ENCODE peak calls at places on chromosomes 3 and 15, in six cellular contexts. One of them, this sample, is unnamed.

GRCh38 chr15:75034615-75035014 is 11.2 kb downstream of the PPCDC start:
- DNase-seq in B cell: no peak
- DNase-seq in dorsolateral prefrontal cortex: no peak
- DNase-seq in tibial artery: no peak
- DNase-seq in CD8-positive, alpha-beta T cell: no peak
- DNase-seq in mesothelial cell of epicardium: no peak
- DNase-seq in this sample: no peak

GRCh38 chr3:94008253-94008652 is 20.1 kb downstream of the STX19 start:
- DNase-seq in B cell: no peak
- DNase-seq in tibial artery: no peak
- DNase-seq in dorsolateral prefrontal cortex: no peak
- DNase-seq in CD8-positive, alpha-beta T cell: no peak
- DNase-seq in mesothelial cell of epicardium: no peak
- DNase-seq in this sample: no peak

GRCh38 chr15:57797145-57797544 is 90.6 kb downstream of the POLR2M start:
- DNase-seq in B cell: no peak
- DNase-seq in mesothelial cell of epicardium: no peak
- DNase-seq in dorsolateral prefrontal cortex: no peak
- DNase-seq in CD8-positive, alpha-beta T cell: no peak
- DNase-seq in tibial artery: no peak
- DNase-seq in this sample: no peak

GRCh38 chr3:111845996-111846395 is 13.1 kb upstream of the PHLDB2 start:
- DNase-seq in tibial artery: no peak
- DNase-seq in dorsolateral prefrontal cortex: no peak
- DNase-seq in B cell: no peak
- DNase-seq in CD8-positive, alpha-beta T cell: no peak
- DNase-seq in mesothelial cell of epicardium: no peak
- DNase-seq in this sample: no peak

GRCh38 chr3:109191431-109191830 is 54.9 kb downstream of the C3orf85 start:
- DNase-seq in dorsolateral prefrontal cortex: no peak
- DNase-seq in CD8-positive, alpha-beta T cell: no peak
- DNase-seq in tibial artery: no peak
- DNase-seq in mesothelial cell of epicardium: no peak
- DNase-seq in B cell: no peak
- DNase-seq in this sample: no peak

GRCh38 chr3:94234177-94234788 is 171.4 kb downstream of the NSUN3 start:
- DNase-seq in dorsolateral prefrontal cortex: no peak
- DNase-seq in tibial artery: no peak
- DNase-seq in mesothelial cell of epicardium: no peak
- DNase-seq in CD8-positive, alpha-beta T cell: no peak
- DNase-seq in B cell: no peak
- DNase-seq in this sample: no peak

GRCh38 chr3:14213066-14213774 is 34.6 kb downstream of the LSM3 start:
- DNase-seq in dorsolateral prefrontal cortex: no peak
- DNase-seq in B cell: no peak
- DNase-seq in tibial artery: no peak
- DNase-seq in mesothelial cell of epicardium: no peak
- DNase-seq in CD8-positive, alpha-beta T cell: no peak
- DNase-seq in this sample: no peak

GRCh38 chr3:25751691-25752090 is 31.6 kb downstream of the NGLY1 start:
- DNase-seq in tibial artery: no peak
- DNase-seq in mesothelial cell of epicardium: no peak
- DNase-seq in CD8-positive, alpha-beta T cell: no peak
- DNase-seq in dorsolateral prefrontal cortex: no peak
- DNase-seq in B cell: no peak
- DNase-seq in this sample: no peak

GRCh38 chr15:65213241-65213640 is 2.0 kb upstream of the CILP start:
- DNase-seq in B cell: no peak
- DNase-seq in mesothelial cell of epicardium: no peak
- DNase-seq in CD8-positive, alpha-beta T cell: no peak
- DNase-seq in dorsolateral prefrontal cortex: no peak
- DNase-seq in tibial artery: peak
- DNase-seq in this sample: no peak

GRCh38 chr3:159898147-159898546 is 90.5 kb upstream of the IL12A start:
- DNase-seq in dorsolateral prefrontal cortex: no peak
- DNase-seq in mesothelial cell of epicardium: no peak
- DNase-seq in B cell: no peak
- DNase-seq in tibial artery: no peak
- DNase-seq in CD8-positive, alpha-beta T cell: no peak
- DNase-seq in this sample: no peak

GRCh38 chr3:12706504-12707253 is 42.8 kb upstream of the RAF1 start:
- DNase-seq in CD8-positive, alpha-beta T cell: peak
- DNase-seq in dorsolateral prefrontal cortex: no peak
- DNase-seq in mesothelial cell of epicardium: no peak
- DNase-seq in B cell: peak
- DNase-seq in tibial artery: peak
- DNase-seq in this sample: no peak

GRCh38 chr3:189789432-189789831 is 158.2 kb downstream of the TP63 start:
- DNase-seq in CD8-positive, alpha-beta T cell: no peak
- DNase-seq in tibial artery: no peak
- DNase-seq in dorsolateral prefrontal cortex: no peak
- DNase-seq in mesothelial cell of epicardium: no peak
- DNase-seq in B cell: no peak
- DNase-seq in this sample: no peak

GRCh38 chr3:189787622-189788021 is 156.4 kb downstream of the TP63 start:
- DNase-seq in mesothelial cell of epicardium: no peak
- DNase-seq in B cell: no peak
- DNase-seq in CD8-positive, alpha-beta T cell: no peak
- DNase-seq in tibial artery: no peak
- DNase-seq in dorsolateral prefrontal cortex: no peak
- DNase-seq in this sample: no peak

GRCh38 chr3:189787191-189787590 is 156.0 kb downstream of the TP63 start:
- DNase-seq in dorsolateral prefrontal cortex: no peak
- DNase-seq in B cell: no peak
- DNase-seq in tibial artery: no peak
- DNase-seq in mesothelial cell of epicardium: no peak
- DNase-seq in CD8-positive, alpha-beta T cell: no peak
- DNase-seq in this sample: no peak

GRCh38 chr3:189790658-189791057 is 159.5 kb downstream of the TP63 start:
- DNase-seq in dorsolateral prefrontal cortex: no peak
- DNase-seq in B cell: no peak
- DNase-seq in mesothelial cell of epicardium: no peak
- DNase-seq in tibial artery: no peak
- DNase-seq in CD8-positive, alpha-beta T cell: no peak
- DNase-seq in this sample: no peak

GRCh38 chr3:189786479-189787064 is 155.4 kb downstream of the TP63 start:
- DNase-seq in dorsolateral prefrontal cortex: no peak
- DNase-seq in mesothelial cell of epicardium: no peak
- DNase-seq in B cell: no peak
- DNase-seq in CD8-positive, alpha-beta T cell: no peak
- DNase-seq in tibial artery: no peak
- DNase-seq in this sample: no peak
- TF ChIP-seq CTCF in dorsolateral prefrontal cortex: peak
- TF ChIP-seq CTCF in mesothelial cell of epicardium: peak
- TF ChIP-seq CTCF in B cell: no peak
- TF ChIP-seq CTCF in CD8-positive, alpha-beta T cell: no peak
- TF ChIP-seq CTCF in tibial artery: no peak
- TF ChIP-seq CTCF in this sample: no peak

GRCh38 chr3:129937717-129938116 is 36.8 kb upstream of the TRH start:
- DNase-seq in mesothelial cell of epicardium: no peak
- DNase-seq in CD8-positive, alpha-beta T cell: no peak
- DNase-seq in B cell: no peak
- DNase-seq in tibial artery: no peak
- DNase-seq in dorsolateral prefrontal cortex: no peak
- DNase-seq in this sample: no peak

GRCh38 chr3:129934234-129935123 is 40.0 kb upstream of the TRH start:
- DNase-seq in CD8-positive, alpha-beta T cell: peak
- DNase-seq in tibial artery: no peak
- DNase-seq in B cell: peak
- DNase-seq in mesothelial cell of epicardium: no peak
- DNase-seq in dorsolateral prefrontal cortex: no peak
- DNase-seq in this sample: no peak

GRCh38 chr3:129940086-129940485 is 34.4 kb upstream of the TRH start:
- DNase-seq in B cell: no peak
- DNase-seq in tibial artery: no peak
- DNase-seq in mesothelial cell of epicardium: no peak
- DNase-seq in dorsolateral prefrontal cortex: no peak
- DNase-seq in CD8-positive, alpha-beta T cell: no peak
- DNase-seq in this sample: no peak

GRCh38 chr3:129936757-129937156 is 37.8 kb upstream of the TRH start:
- DNase-seq in mesothelial cell of epicardium: no peak
- DNase-seq in CD8-positive, alpha-beta T cell: peak
- DNase-seq in tibial artery: no peak
- DNase-seq in dorsolateral prefrontal cortex: no peak
- DNase-seq in B cell: no peak
- DNase-seq in this sample: no peak

DNA sequence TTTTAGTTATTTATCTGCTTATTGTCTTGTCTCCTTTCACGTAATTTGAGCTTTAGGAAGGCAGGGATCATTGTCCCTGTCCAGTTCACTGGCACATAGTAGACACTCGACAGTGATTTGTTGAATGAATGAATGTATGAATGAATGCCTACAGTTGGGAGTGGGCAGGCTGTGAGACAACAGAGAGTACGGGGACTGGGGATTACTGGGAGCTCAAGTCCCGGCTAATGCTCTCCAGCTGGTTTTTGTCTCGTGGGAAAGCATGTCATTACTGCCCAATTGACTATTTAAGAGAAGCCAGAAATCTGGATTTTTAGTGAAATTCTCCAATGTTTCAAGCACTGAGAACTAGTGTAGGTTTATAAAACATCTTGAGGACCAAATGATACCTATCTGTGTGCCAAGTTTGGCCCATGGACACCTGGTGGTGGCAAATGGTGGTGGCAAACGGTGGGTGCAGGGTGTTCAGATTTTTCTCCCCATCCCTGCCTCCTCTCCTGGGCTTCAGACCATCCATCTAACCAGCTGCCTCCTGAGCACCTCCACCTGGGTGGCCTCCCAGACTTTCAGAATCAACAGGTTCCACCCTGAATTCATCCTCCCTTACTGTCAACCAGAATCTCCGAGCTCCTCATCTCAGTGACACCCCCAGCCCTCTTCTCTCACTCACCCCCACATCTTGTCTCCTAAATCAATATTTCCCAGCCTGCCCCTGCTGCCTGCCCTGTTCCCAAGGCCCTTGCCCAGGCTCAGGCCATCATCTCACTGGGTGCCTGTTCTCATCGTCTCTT is 36.2 kb upstream of the TRH start:
- DNase-seq in CD8-positive, alpha-beta T cell: no peak
- DNase-seq in tibial artery: no peak
- DNase-seq in B cell: no peak
- DNase-seq in dorsolateral prefrontal cortex: no peak
- DNase-seq in mesothelial cell of epicardium: no peak
- DNase-seq in this sample: no peak
- TF ChIP-seq CTCF in CD8-positive, alpha-beta T cell: no peak
- TF ChIP-seq CTCF in tibial artery: no peak
- TF ChIP-seq CTCF in B cell: no peak
- TF ChIP-seq CTCF in dorsolateral prefrontal cortex: peak
- TF ChIP-seq CTCF in mesothelial cell of epicardium: peak
- TF ChIP-seq CTCF in this sample: no peak

GRCh38 chr3:56799251-56799882 is 2.4 kb downstream of the ARHGEF3 start:
- DNase-seq in CD8-positive, alpha-beta T cell: peak
- DNase-seq in dorsolateral prefrontal cortex: no peak
- DNase-seq in tibial artery: no peak
- DNase-seq in B cell: peak
- DNase-seq in mesothelial cell of epicardium: no peak
- DNase-seq in this sample: no peak
- TF ChIP-seq CTCF in CD8-positive, alpha-beta T cell: peak
- TF ChIP-seq CTCF in dorsolateral prefrontal cortex: peak
- TF ChIP-seq CTCF in tibial artery: peak
- TF ChIP-seq CTCF in B cell: peak
- TF ChIP-seq CTCF in mesothelial cell of epicardium: peak
- TF ChIP-seq CTCF in this sample: peak

DNA sequence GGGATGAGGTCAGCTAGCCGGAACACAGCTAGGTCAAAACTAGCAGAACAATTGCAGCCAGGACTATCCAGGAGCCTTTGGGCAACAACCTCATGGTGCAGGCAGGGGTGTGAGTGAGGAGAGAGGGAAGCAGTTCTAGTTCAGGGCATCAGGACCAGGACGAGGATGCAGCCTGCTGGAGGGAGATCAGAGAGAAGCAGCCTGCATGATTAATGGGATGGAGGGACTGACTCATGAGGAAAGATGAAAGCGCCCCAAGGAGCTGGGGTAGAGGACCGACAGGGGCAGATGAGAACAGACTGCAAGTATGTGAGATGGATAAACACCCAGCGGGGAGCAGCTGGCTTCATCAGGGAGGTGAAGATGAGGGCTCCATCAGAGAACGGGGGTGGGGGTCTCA is 37.9 kb upstream of the LRTM1 start:
- DNase-seq in B cell: no peak
- DNase-seq in dorsolateral prefrontal cortex: no peak
- DNase-seq in tibial artery: no peak
- DNase-seq in CD8-positive, alpha-beta T cell: no peak
- DNase-seq in mesothelial cell of epicardium: no peak
- DNase-seq in this sample: no peak
- TF ChIP-seq CTCF in B cell: no peak
- TF ChIP-seq CTCF in dorsolateral prefrontal cortex: no peak
- TF ChIP-seq CTCF in tibial artery: no peak
- TF ChIP-seq CTCF in CD8-positive, alpha-beta T cell: no peak
- TF ChIP-seq CTCF in mesothelial cell of epicardium: no peak
- TF ChIP-seq CTCF in this sample: no peak

GRCh38 chr3:184235381-184236032 is 6.1 kb downstream of the VWA5B2 start:
- DNase-seq in CD8-positive, alpha-beta T cell: no peak
- DNase-seq in tibial artery: no peak
- DNase-seq in mesothelial cell of epicardium: no peak
- DNase-seq in B cell: no peak
- DNase-seq in dorsolateral prefrontal cortex: no peak
- DNase-seq in this sample: peak

GRCh38 chr3:184236033-184236410 is 6.6 kb downstream of the VWA5B2 start:
- DNase-seq in tibial artery: no peak
- DNase-seq in dorsolateral prefrontal cortex: no peak
- DNase-seq in CD8-positive, alpha-beta T cell: no peak
- DNase-seq in mesothelial cell of epicardium: no peak
- DNase-seq in B cell: no peak
- DNase-seq in this sample: peak

GRCh38 chr3:184233127-184233843 is 3.9 kb downstream of the VWA5B2 start:
- DNase-seq in mesothelial cell of epicardium: no peak
- DNase-seq in dorsolateral prefrontal cortex: no peak
- DNase-seq in tibial artery: no peak
- DNase-seq in B cell: peak
- DNase-seq in CD8-positive, alpha-beta T cell: no peak
- DNase-seq in this sample: no peak

GRCh38 chr3:184234671-184235380 is 5.4 kb downstream of the VWA5B2 start:
- DNase-seq in mesothelial cell of epicardium: no peak
- DNase-seq in B cell: peak
- DNase-seq in CD8-positive, alpha-beta T cell: no peak
- DNase-seq in tibial artery: no peak
- DNase-seq in dorsolateral prefrontal cortex: no peak
- DNase-seq in this sample: peak

DNA sequence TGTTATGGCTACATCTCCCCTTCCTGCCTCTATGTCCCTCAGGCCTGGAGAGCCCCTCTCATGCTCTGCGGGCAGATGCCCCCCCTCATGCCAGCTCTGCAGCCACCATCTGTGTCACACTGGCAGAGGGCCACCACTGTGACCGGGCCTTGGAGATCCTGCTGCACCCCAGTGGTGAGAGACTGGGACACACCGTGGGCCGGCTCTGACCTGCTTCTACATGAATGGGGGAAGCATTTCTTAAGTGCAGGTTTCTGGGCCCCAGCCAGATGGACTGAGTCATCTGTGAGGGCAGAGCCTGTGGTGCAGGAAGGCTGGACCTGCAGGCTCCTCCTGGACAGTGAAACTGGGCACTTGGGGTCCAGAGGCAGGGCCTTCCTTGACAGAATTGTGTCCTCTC is 4.8 kb downstream of the VWA5B2 start:
- DNase-seq in mesothelial cell of epicardium: no peak
- DNase-seq in B cell: peak
- DNase-seq in CD8-positive, alpha-beta T cell: no peak
- DNase-seq in dorsolateral prefrontal cortex: no peak
- DNase-seq in tibial artery: no peak
- DNase-seq in this sample: no peak
- TF ChIP-seq CTCF in mesothelial cell of epicardium: no peak
- TF ChIP-seq CTCF in B cell: no peak
- TF ChIP-seq CTCF in CD8-positive, alpha-beta T cell: no peak
- TF ChIP-seq CTCF in dorsolateral prefrontal cortex: peak
- TF ChIP-seq CTCF in tibial artery: no peak
- TF ChIP-seq CTCF in this sample: no peak

This sample was measured in D721Med.